ENCODE peak calls at places on chromosome 4, in four cellular contexts. One of them, this sample, is unnamed.

GRCh38 chr4:61068745-61069144 is 131.4 kb upstream of the ADGRL3 start:
- DNase-seq in upper lobe of left lung: no peak
- DNase-seq in spleen: no peak
- DNase-seq in cardiac muscle cell: peak
- DNase-seq in this sample: no peak

GRCh38 chr4:78372282-78372988 is 179.1 kb upstream of the ANXA3 start:
- DNase-seq in upper lobe of left lung: no peak
- DNase-seq in spleen: no peak
- DNase-seq in cardiac muscle cell: no peak
- DNase-seq in this sample: no peak

GRCh38 chr4:38647096-38647819 is 16.7 kb upstream of the KLF3 start:
- DNase-seq in upper lobe of left lung: no peak
- DNase-seq in spleen: no peak
- DNase-seq in cardiac muscle cell: no peak
- DNase-seq in this sample: no peak

GRCh38 chr4:8618421-8618820 is 25.9 kb downstream of the CPZ start:
- DNase-seq in upper lobe of left lung: peak
- DNase-seq in spleen: no peak
- DNase-seq in cardiac muscle cell: no peak
- DNase-seq in this sample: no peak

GRCh38 chr4:3830774-3831528 is 64.8 kb downstream of the ADRA2C start:
- DNase-seq in upper lobe of left lung: no peak
- DNase-seq in spleen: no peak
- DNase-seq in cardiac muscle cell: no peak
- DNase-seq in this sample: peak

GRCh38 chr4:112213091-112213490 is 18.5 kb upstream of the AP1AR start:
- DNase-seq in upper lobe of left lung: no peak
- DNase-seq in spleen: no peak
- DNase-seq in cardiac muscle cell: peak
- DNase-seq in this sample: no peak

GRCh38 chr4:142778430-142778829 is 67.7 kb downstream of the INPP4B start:
- DNase-seq in upper lobe of left lung: no peak
- DNase-seq in spleen: no peak
- DNase-seq in cardiac muscle cell: peak
- DNase-seq in this sample: no peak

GRCh38 chr4:156762851-156763250 is 208.7 kb downstream of the PDGFC start:
- DNase-seq in upper lobe of left lung: no peak
- DNase-seq in spleen: no peak
- DNase-seq in cardiac muscle cell: no peak
- DNase-seq in this sample: no peak

GRCh38 chr4:85986266-85986665 is 373.6 kb downstream of the MAPK10 start:
- DNase-seq in upper lobe of left lung: no peak
- DNase-seq in spleen: no peak
- DNase-seq in cardiac muscle cell: no peak
- DNase-seq in this sample: no peak

GRCh38 chr4:141540643-141541042 is 95.7 kb upstream of the IL15 start:
- DNase-seq in upper lobe of left lung: no peak
- DNase-seq in spleen: no peak
- DNase-seq in cardiac muscle cell: peak
- DNase-seq in this sample: no peak

GRCh38 chr4:136002316-136002715 is 1530.0 kb downstream of the PCDH18 start:
- DNase-seq in upper lobe of left lung: no peak
- DNase-seq in spleen: no peak
- DNase-seq in cardiac muscle cell: no peak
- DNase-seq in this sample: no peak

DNA sequence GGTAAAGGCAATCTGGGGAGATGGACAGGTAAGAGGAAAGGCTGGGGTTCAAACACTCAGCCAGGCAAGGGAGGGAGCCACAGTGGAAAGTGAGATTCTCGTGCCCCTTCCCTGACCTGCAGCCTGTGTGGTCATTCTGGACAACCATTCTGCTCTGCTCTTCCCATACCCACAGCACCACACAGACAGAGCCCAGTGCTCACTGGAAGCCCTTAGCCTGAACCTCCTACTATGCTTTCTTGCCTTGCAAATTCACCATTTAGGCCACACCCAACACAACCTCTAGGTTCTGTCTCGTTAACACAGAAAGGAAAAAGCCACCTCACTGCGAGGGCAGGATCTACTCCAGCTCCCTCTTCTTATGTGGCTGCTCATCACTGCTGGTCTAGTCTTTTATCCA is 92.7 kb downstream of the SHISA3 start:
- DNase-seq in upper lobe of left lung: no peak
- DNase-seq in spleen: no peak
- DNase-seq in cardiac muscle cell: no peak
- DNase-seq in this sample: no peak
- TF ChIP-seq CTCF in upper lobe of left lung: no peak
- TF ChIP-seq CTCF in spleen: no peak
- TF ChIP-seq CTCF in cardiac muscle cell: no peak
- TF ChIP-seq CTCF in this sample: no peak

GRCh38 chr4:26204249-26204825 is 116.5 kb upstream of the RBPJ start:
- DNase-seq in upper lobe of left lung: no peak
- DNase-seq in spleen: no peak
- DNase-seq in cardiac muscle cell: no peak
- DNase-seq in this sample: no peak

GRCh38 chr4:26204911-26205368 is 115.9 kb upstream of the RBPJ start:
- DNase-seq in upper lobe of left lung: peak
- DNase-seq in spleen: no peak
- DNase-seq in cardiac muscle cell: no peak
- DNase-seq in this sample: no peak

GRCh38 chr4:26206981-26207380 is 113.8 kb upstream of the RBPJ start:
- DNase-seq in upper lobe of left lung: no peak
- DNase-seq in spleen: no peak
- DNase-seq in cardiac muscle cell: no peak
- DNase-seq in this sample: no peak

GRCh38 chr4:26207631-26208030 is 113.2 kb upstream of the RBPJ start:
- DNase-seq in upper lobe of left lung: no peak
- DNase-seq in spleen: no peak
- DNase-seq in cardiac muscle cell: no peak
- DNase-seq in this sample: no peak

GRCh38 chr4:26206339-26206738 is 114.5 kb upstream of the RBPJ start:
- DNase-seq in upper lobe of left lung: no peak
- DNase-seq in spleen: no peak
- DNase-seq in cardiac muscle cell: peak
- DNase-seq in this sample: no peak
- H3K27ac ChIP-seq in upper lobe of left lung: no peak
- H3K27ac ChIP-seq in spleen: no peak
- H3K27ac ChIP-seq in cardiac muscle cell: no peak
- H3K27ac ChIP-seq in this sample: no peak

GRCh38 chr4:706834-707598 is 1.4 kb downstream of the PCGF3 start:
- DNase-seq in upper lobe of left lung: peak
- DNase-seq in spleen: peak
- DNase-seq in cardiac muscle cell: no peak
- DNase-seq in this sample: no peak

GRCh38 chr4:703336-704197 is 2.1 kb upstream of the PCGF3 start:
- DNase-seq in upper lobe of left lung: no peak
- DNase-seq in spleen: peak
- DNase-seq in cardiac muscle cell: no peak
- DNase-seq in this sample: no peak

GRCh38 chr4:704971-705277 is 708 bp upstream of the PCGF3 start:
- DNase-seq in upper lobe of left lung: no peak
- DNase-seq in spleen: no peak
- DNase-seq in cardiac muscle cell: no peak
- DNase-seq in this sample: no peak

GRCh38 chr4:704198-704891 is 1.3 kb upstream of the PCGF3 start:
- DNase-seq in upper lobe of left lung: peak
- DNase-seq in spleen: peak
- DNase-seq in cardiac muscle cell: no peak
- DNase-seq in this sample: peak

GRCh38 chr4:705278-706082 is at the start of gene PCGF3:
- DNase-seq in upper lobe of left lung: peak
- DNase-seq in spleen: peak
- DNase-seq in cardiac muscle cell: peak
- DNase-seq in this sample: peak
- TF ChIP-seq CTCF in upper lobe of left lung: no peak
- TF ChIP-seq CTCF in spleen: no peak
- TF ChIP-seq CTCF in cardiac muscle cell: no peak
- TF ChIP-seq CTCF in this sample: no peak

DNA sequence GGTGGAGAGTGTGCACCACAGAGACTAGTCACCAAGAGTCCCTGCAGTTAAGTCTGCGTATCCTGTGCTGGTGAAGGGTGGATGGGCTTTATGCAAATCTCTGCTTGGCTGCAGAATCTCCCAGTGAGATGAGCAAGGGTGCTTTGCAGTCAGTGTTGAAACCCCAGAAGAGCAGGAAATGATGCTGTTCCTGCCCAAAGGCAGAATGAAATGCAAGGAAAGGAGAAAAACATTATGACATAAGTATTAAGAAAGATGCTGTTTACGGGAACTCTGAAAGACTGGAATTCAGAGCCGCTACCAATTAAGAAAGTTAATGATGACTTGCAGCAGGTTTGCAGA is 25.4 kb upstream of the ACSL1 start:
- DNase-seq in upper lobe of left lung: no peak
- DNase-seq in spleen: no peak
- DNase-seq in cardiac muscle cell: peak
- DNase-seq in this sample: no peak
- H3K27ac ChIP-seq in upper lobe of left lung: peak
- H3K27ac ChIP-seq in spleen: peak
- H3K27ac ChIP-seq in cardiac muscle cell: no peak
- H3K27ac ChIP-seq in this sample: no peak

DNA sequence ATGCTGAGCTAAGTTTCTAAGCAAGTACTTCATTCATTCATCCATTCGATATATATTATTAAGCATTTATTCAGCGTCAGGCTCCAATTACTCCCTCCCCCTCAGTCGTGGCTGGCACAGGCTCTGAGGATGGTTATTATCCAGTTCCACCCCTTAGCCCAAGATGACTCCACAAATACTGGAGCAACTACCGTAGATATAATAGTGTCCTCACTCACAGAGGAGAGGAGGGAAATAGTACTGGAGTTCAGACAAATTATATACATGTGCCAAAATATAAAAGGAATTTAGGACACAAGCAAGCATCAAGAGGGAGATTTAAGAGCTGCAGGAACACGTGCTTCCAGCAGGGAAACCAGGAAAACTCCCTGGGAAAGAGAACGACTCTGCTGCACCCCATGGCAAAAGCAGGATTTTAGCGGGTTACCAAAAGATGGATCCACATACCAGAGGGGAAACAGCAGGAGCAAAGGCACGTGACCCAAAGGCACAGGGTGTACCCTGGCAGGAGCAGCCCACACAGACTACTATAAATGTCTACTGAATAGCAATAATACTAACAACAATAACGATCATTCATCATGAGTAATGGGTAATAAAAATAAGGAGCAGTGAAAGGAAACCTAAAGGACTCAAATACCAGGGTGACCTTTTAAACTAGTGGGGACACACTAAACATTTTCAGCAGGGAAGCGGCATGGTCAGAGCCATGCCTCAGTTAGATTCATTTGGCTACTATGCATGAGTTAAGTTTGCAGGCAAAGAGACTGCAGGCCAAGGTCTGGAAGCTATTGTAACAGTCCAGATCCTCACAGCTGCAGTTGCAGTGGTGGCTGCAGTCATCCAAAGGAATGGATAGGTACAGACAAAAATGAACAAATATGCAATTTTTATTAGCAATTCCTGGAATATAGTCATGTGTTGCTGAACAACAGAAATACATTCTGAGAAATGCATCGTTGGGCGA is 153.7 kb downstream of the APBB2 start:
- DNase-seq in upper lobe of left lung: no peak
- DNase-seq in spleen: no peak
- DNase-seq in cardiac muscle cell: no peak
- DNase-seq in this sample: no peak
- TF ChIP-seq CTCF in upper lobe of left lung: no peak
- TF ChIP-seq CTCF in spleen: no peak
- TF ChIP-seq CTCF in cardiac muscle cell: no peak
- TF ChIP-seq CTCF in this sample: no peak